ENCODE peak calls at places on chromosomes 3 and 15, in four cellular contexts. V is mammary epithelial cell, C is psoas muscle, X is GM12878. O is an unnamed sample.
A peak's percentile ranks its signal among the peaks of the same experiment; 100 is the strongest.

GRCh38 chr3:108159865-108160264 is 62.4 kb downstream of the IFT57 start:
- DNase-seq in V (peak; percentile 68), C (no peak), X (no peak), O (no peak)

GRCh38 chr15:55403531-55403930 is 4.6 kb downstream of the CCPG1 start:
- DNase-seq in X (no peak), V (no peak), C (no peak), O (no peak)

GRCh38 chr3:132404276-132404675 is 13.0 kb upstream of the DNAJC13 start:
- DNase-seq in C (no peak), X (no peak), V (no peak), O (no peak)

GRCh38 chr15:74809951-74810350 is 2.7 kb upstream of the LMAN1L start:
- DNase-seq in C (no peak), V (no peak), X (no peak), O (no peak)

GRCh38 chr3:58383476-58383875 is 50.2 kb downstream of the PDHB start:
- DNase-seq in C (no peak), X (no peak), V (peak; percentile 68), O (no peak)

GRCh38 chr3:145022447-145022846 is 1050.8 kb downstream of the DIPK2A start:
- DNase-seq in C (no peak), X (no peak), V (no peak), O (no peak)

GRCh38 chr15:47991376-47991775 is 129.4 kb upstream of the SLC24A5 start:
- DNase-seq in V (no peak), C (no peak), X (no peak), O (no peak)

GRCh38 chr15:98241032-98241554 is 280.6 kb downstream of the ARRDC4 start:
- DNase-seq in X (no peak), V (peak; percentile 14), C (no peak), O (peak; percentile 37)

GRCh38 chr3:188160751-188161150 is 6.8 kb downstream of the LPP start:
- DNase-seq in C (no peak), X (no peak), V (no peak), O (no peak)

GRCh38 chr15:28909958-28910500 is 24.3 kb downstream of the APBA2 start:
- DNase-seq in C (no peak), X (no peak), V (no peak), O (no peak)

GRCh38 chr3:180523040-180523439 is 78.9 kb upstream of the TTC14 start:
- DNase-seq in X (no peak), C (no peak), V (no peak), O (no peak)

GRCh38 chr15:50106438-50106837 is 12.6 kb downstream of the ATP8B4 start:
- DNase-seq in C (no peak), V (no peak), X (no peak), O (no peak)

GRCh38 chr3:128133273-128133883 is 9.8 kb upstream of the RUVBL1 start:
- DNase-seq in C (no peak), X (no peak), V (peak; percentile 39), O (no peak)

GRCh38 chr3:53083496-53083895 is 37.6 kb upstream of the SFMBT1 start:
- DNase-seq in X (no peak), V (no peak), C (peak; percentile 69), O (no peak)

GRCh38 chr3:128078875-128079274 is 26.6 kb downstream of the SEC61A1 start:
- DNase-seq in C (no peak), X (no peak), V (no peak), O (no peak)

GRCh38 chr3:15499536-15499935 is 22.0 kb downstream of the COLQ start:
- DNase-seq in X (no peak), C (no peak), V (no peak), O (no peak)

GRCh38 chr3:10353661-10354372 is 32.9 kb upstream of the SEC13 start:
- DNase-seq in C (peak; percentile 3), V (no peak), X (no peak), O (no peak)

GRCh38 chr3:132344666-132345280 is 27.6 kb downstream of the ACP3 start:
- DNase-seq in V (peak; percentile 74), C (no peak), X (no peak), O (no peak)

GRCh38 chr3:78988324-78988723 is 779.5 kb downstream of the ROBO1 start:
- DNase-seq in V (no peak), X (no peak), C (no peak), O (no peak)

GRCh38 chr3:31710123-31710841 is 177.6 kb downstream of the STT3B start:
- DNase-seq in X (no peak), V (peak; percentile 22), C (no peak), O (no peak)

GRCh38 chr15:78055923-78056713 is 21.4 kb downstream of the TBC1D2B start:
- DNase-seq in V (peak; percentile 30), C (no peak), X (no peak), O (no peak)

GRCh38 chr3:188026191-188026968 is 127.6 kb upstream of the LPP start:
- DNase-seq in V (no peak), X (no peak), C (no peak), O (no peak)

DNA sequence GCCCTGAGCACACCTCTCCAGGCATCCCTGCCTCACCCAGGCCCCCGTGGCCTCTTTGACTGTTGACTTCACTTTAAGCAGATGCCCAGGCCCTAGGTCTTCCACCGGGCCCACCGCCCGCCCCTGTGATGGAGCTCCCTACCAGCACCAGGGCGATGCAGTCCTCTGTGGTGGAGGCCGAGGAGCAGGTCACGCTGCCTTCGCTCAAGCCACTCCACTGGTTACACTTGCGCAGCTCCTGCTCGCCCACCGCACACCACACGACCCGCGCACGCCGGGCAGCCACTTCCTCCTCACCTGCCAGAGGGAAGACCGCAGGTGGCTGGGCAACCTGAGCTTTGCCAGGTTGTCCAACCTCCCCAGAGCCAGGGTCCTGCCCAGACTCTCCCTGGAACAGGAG is 16.0 kb downstream of the LTF start:
- DNase-seq in C (no peak), V (no peak), X (no peak), O (no peak)
- H3K4me3 ChIP-seq in C (no peak overlapping the region), V (no peak overlapping the region), X (no peak overlapping the region), O (no peak overlapping the region)

GRCh38 chr3:124412642-124413041 is 317.6 kb upstream of the UMPS start:
- DNase-seq in C (no peak), X (no peak), V (no peak), O (no peak)

GRCh38 chr3:124413393-124413792 is 316.9 kb upstream of the UMPS start:
- DNase-seq in C (no peak), V (no peak), X (no peak), O (no peak)

GRCh38 chr3:124409650-124410275 is 320.5 kb upstream of the UMPS start:
- DNase-seq in V (peak; percentile 19), C (no peak), X (no peak), O (no peak)

GRCh38 chr3:124410471-124410870 is 319.8 kb upstream of the UMPS start:
- DNase-seq in V (peak; percentile 23), C (no peak), X (no peak), O (no peak)

DNA sequence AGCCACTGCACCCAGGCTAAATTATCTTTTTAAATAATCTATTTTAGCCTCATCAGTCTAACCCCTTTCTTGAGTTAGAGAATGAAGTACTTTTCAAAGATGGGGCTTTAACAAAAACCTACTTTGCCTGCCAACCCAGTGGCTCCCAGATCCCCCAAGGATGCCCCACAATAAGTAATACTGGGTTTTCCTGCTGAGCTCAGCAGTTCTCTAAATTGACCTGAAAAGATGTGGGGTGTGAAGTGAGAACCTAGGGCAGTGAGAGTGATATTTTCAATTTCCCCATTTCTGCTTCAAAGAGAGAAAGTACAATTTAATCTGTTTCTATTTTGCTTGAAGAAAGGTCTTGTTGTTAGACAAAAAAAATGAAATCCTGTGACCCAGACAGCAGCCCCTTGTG is 318.5 kb upstream of the UMPS start:
- DNase-seq in X (no peak), V (no peak), C (no peak), O (no peak)
- H3K27me3 ChIP-seq in X (no peaks in the 10 kb centered on the region), V (no peaks in the 10 kb centered on the region), C (no peaks in the 10 kb centered on the region), O (no peaks in the 10 kb centered on the region)

GRCh38 chr15:80403712-80404056 is 498 bp upstream of the ARNT2 start:
- DNase-seq in V (no peak), X (no peak), C (peak; percentile 65), O (no peak)
- H3K4me3 ChIP-seq in V (peak overlapping the region; percentile 11), X (no peak overlapping the region), C (peak overlapping the region; percentile 69), O (peak overlapping the region; percentile 54)

DNA sequence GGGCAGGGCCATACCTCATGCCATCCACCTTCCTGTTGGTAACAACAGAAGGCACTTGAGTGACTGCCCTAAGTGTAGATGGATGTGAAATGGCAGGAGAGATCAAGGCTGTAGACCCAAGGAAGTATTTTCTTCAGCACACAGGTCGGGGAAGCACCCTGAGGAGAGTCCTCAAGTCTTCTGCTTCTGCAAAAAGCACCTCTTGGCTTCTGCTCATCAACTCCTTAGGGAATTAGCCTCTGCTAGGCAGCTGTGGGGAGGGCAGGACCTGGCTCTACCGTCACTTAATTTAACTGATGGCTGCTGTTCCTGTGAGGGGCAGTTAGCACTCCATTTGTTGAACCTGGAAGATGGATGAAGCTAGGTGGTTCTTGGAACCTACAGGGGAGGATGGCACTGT is 6.9 kb upstream of the CACNA2D2 start:
- DNase-seq in X (no peak), C (no peak), V (no peak), O (no peak)
- H3K27me3 ChIP-seq in X (peaks cover 10% of the 10 kb centered on the region), C (no peaks in the 10 kb centered on the region), V (no peaks in the 10 kb centered on the region), O (peaks cover 2% of the 10 kb centered on the region)

GRCh38 chr15:69807752-69808151 is 290.0 kb downstream of the TLE3 start:
- DNase-seq in C (peak; percentile 57), X (no peak), V (peak; percentile 17), O (no peak)
- H3K4me3 ChIP-seq in C (no peak overlapping the region), X (no peak overlapping the region), V (no peak overlapping the region), O (no peak overlapping the region)

GRCh38 chr15:91110407-91110806 is 10.3 kb downstream of the SV2B start:
- DNase-seq in V (no peak), X (no peak), C (no peak), O (no peak)

GRCh38 chr15:91109885-91110284 is 9.8 kb downstream of the SV2B start:
- DNase-seq in V (no peak), X (no peak), C (no peak), O (no peak)

GRCh38 chr15:91114301-91114700 is 14.2 kb downstream of the SV2B start:
- DNase-seq in V (no peak), C (no peak), X (no peak), O (no peak)

GRCh38 chr15:91116379-91117067 is 16.5 kb downstream of the SV2B start:
- DNase-seq in X (peak; percentile 65), C (no peak), V (peak; percentile 94), O (no peak)

DNA sequence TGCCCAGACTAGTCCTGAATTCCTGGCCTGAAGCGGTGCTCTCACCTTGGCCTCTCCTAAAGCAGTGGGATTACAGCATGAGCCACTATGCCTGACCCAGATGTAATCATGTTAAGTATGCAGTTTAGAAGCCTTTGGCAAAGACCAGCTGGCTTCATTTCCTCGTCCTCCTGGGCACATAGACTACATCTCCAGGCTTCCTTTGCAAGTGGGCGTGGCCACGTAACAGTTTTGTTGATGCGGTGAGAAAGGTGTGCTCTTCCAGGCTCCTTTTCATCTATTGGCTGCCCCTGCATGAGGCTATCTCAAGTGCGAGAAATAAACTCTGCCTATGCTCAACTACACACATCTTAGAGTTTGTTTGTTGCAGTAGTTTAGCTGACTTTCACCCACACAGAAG is 13.0 kb downstream of the SV2B start:
- DNase-seq in C (no peak), X (no peak), V (peak; percentile 13), O (peak; percentile 57)
- H3K27me3 ChIP-seq in C (peaks cover 4% of the 10 kb centered on the region), X (no peaks in the 10 kb centered on the region), V (peaks cover 5% of the 10 kb centered on the region), O (peaks cover 2% of the 10 kb centered on the region)

O was measured in H7.